ENCODE peak calls at places on chromosomes 7 and 10, in six cellular contexts. N is A549, F is GM12878, K is endothelial cell of umbilical vein, E is HepG2, P is K562. D is an unnamed sample.

GRCh38 chr7:48035301-48035966 is at the start of gene C7orf57:
- DNase-seq in P (no peak), K (peak; percentile 85), F (no peak), E (peak; percentile 54), N (peak; percentile 85), D (no peak)

GRCh38 chr10:51427758-51428157 is 271.6 kb downstream of the CSTF2T start:
- DNase-seq in K (no peak), F (no peak), N (no peak), E (no peak), P (no peak), D (no peak)

GRCh38 chr7:33040803-33041516 is 21.6 kb downstream of the NT5C3A start:
- DNase-seq in P (no peak), N (peak; percentile 68), K (peak; percentile 13), F (peak; percentile 89), E (no peak), D (peak; percentile 42)

GRCh38 chr7:120867932-120868331 is 10.0 kb upstream of the TSPAN12 start:
- DNase-seq in N (no peak), E (no peak), K (no peak), P (no peak), F (no peak), D (no peak)

GRCh38 chr10:126171555-126171954 is 216.7 kb downstream of the ADAM12 start:
- DNase-seq in F (no peak), K (no peak), E (no peak), P (no peak), N (no peak), D (no peak)

GRCh38 chr10:62072901-62073300 is 171.4 kb downstream of the ARID5B start:
- DNase-seq in N (no peak), E (no peak), K (no peak), F (no peak), P (no peak), D (no peak)

GRCh38 chr7:112018305-112019030 is 187.7 kb downstream of the DOCK4 start:
- DNase-seq in F (no peak), K (no peak), E (no peak), P (no peak), N (no peak), D (no peak)

GRCh38 chr10:94496010-94496409 is 49.6 kb upstream of the HELLS start:
- DNase-seq in E (no peak), F (peak; percentile 26), N (no peak), K (peak; percentile 10), P (no peak), D (no peak)

GRCh38 chr7:134365341-134366054 is 48.8 kb upstream of the SLC35B4 start:
- DNase-seq in E (no peak), P (peak; percentile 34), F (no peak), K (no peak), N (peak; percentile 94), D (no peak)

GRCh38 chr7:46586406-46586805 is 665.3 kb upstream of the IGFBP3 start:
- DNase-seq in N (no peak), K (no peak), F (no peak), P (no peak), E (no peak), D (no peak)

GRCh38 chr7:127332884-127333283 is 59.6 kb downstream of the ZNF800 start:
- DNase-seq in K (no peak), F (no peak), N (no peak), E (no peak), P (no peak), D (no peak)

GRCh38 chr10:27716521-27716920 is 29.1 kb downstream of the MKX start:
- DNase-seq in N (no peak), K (no peak), F (no peak), P (no peak), E (no peak), D (no peak)

GRCh38 chr10:70494966-70495365 is 16.4 kb downstream of the PALD1 start:
- DNase-seq in P (no peak), F (no peak), E (no peak), N (no peak), K (no peak), D (no peak)
- H3K4me3 ChIP-seq in P (no peak overlapping the region), F (peak overlapping the region; percentile 22), E (no peak overlapping the region), N (no peak overlapping the region), K (no peak overlapping the region), D (peak overlapping the region; percentile 9)

GRCh38 chr7:140645166-140645565 is 4.6 kb upstream of the DENND2A start:
- DNase-seq in P (peak; percentile 76), E (no peak), F (no peak), N (peak; percentile 31), K (no peak), D (peak; percentile 29)

GRCh38 chr7:140649566-140650205 is 9.1 kb upstream of the DENND2A start:
- DNase-seq in F (no peak), E (no peak), N (no peak), K (no peak), P (no peak), D (peak; percentile 56)

GRCh38 chr7:140650367-140650766 is 9.8 kb upstream of the DENND2A start:
- DNase-seq in P (no peak), E (no peak), N (no peak), K (no peak), F (no peak), D (no peak)

GRCh38 chr7:140643416-140643815 is 2.8 kb upstream of the DENND2A start:
- DNase-seq in P (no peak), N (no peak), K (no peak), E (no peak), F (no peak), D (no peak)

GRCh38 chr7:140646931-140647647 is 6.5 kb upstream of the DENND2A start:
- DNase-seq in N (peak; percentile 74), K (no peak), P (peak; percentile 76), E (peak; percentile 49), F (no peak), D (peak; percentile 65)
- TF ChIP-seq CTCF in N (peak; percentile 62), K (peak; percentile 48), P (peak; percentile 86), E (peak; percentile 64), F (peak; percentile 29), D (peak; percentile 87)

DNA sequence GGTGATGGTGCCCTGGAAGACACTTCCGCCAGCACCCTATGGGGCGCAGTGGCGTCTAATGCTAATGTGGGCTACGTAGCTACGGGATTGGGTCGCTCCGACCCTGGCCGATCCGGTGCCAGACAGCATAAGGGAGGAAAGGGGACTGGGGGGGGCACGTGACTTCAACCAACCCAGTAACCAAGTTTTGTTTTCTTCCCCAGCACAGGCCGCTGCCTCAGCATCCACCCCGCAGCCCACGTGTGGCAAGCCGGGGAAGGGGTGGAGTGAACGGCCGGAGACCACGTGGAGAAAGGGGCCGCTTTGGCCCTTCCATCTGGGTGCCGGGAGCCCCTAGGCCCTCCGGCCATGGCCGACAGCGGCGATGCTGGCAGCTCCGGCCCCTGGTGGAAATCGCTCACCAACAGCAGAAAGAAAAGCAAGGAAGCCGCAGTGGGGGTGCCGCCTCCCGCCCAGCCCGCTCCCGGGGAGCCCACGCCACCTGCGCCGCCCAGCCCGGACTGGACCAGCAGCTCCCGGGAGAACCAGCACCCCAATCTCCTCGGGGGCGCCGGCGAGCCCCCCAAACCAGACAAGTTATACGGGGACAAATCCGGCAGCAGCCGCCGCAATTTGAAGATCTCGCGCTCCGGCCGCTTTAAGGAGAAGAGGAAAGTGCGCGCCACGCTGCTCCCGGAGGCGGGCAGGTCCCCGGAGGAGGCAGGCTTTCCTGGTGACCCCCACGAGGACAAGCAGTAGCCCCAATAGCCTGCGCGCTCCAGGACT is 2.5 kb downstream of the PRR15 start:
- DNase-seq in E (no peak), F (no peak), K (no peak), P (no peak), N (no peak), D (no peak)
- TF ChIP-seq MYC in E (no peak), F (no peak), K (no peak), P (no peak), N (no peak), D (no peak)

DNA sequence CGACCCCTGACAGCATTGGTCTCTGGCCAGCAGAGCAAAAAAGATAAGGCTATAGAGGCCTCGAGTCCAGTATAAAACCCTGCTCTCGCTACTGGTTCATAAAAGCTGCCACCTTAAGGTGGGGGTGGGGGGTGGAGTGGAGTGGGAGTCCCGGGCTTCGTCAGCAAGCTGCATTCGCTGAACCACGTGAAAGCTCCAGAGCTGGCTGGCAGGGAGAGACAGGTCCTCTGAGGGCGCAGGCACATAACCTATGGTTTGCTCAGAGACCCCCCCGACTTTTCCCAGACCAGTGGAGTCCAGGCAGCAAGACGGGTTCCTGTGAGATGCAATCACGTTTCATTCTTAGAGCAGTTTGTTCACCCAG is 1.4 kb downstream of the KAZALD1 start:
- DNase-seq in N (no peak), E (no peak), F (no peak), K (no peak), P (peak; percentile 21), D (peak; percentile 69)
- H3K4me3 ChIP-seq in N (peak overlapping the region; percentile 65), E (peak overlapping the region; percentile 97), F (peak overlapping the region; percentile 95), K (no peak overlapping the region), P (peak overlapping the region; percentile 53), D (peak overlapping the region; percentile 97)

GRCh38 chr7:150405584-150406310 is 26.6 kb downstream of the ZNF775 start:
- DNase-seq in E (no peak), P (peak; percentile 87), F (no peak), K (no peak), N (no peak), D (no peak)
- TF ChIP-seq CTCF in E (no peak), P (no peak), F (no peak), K (no peak), N (no peak), D (no peak)

DNA sequence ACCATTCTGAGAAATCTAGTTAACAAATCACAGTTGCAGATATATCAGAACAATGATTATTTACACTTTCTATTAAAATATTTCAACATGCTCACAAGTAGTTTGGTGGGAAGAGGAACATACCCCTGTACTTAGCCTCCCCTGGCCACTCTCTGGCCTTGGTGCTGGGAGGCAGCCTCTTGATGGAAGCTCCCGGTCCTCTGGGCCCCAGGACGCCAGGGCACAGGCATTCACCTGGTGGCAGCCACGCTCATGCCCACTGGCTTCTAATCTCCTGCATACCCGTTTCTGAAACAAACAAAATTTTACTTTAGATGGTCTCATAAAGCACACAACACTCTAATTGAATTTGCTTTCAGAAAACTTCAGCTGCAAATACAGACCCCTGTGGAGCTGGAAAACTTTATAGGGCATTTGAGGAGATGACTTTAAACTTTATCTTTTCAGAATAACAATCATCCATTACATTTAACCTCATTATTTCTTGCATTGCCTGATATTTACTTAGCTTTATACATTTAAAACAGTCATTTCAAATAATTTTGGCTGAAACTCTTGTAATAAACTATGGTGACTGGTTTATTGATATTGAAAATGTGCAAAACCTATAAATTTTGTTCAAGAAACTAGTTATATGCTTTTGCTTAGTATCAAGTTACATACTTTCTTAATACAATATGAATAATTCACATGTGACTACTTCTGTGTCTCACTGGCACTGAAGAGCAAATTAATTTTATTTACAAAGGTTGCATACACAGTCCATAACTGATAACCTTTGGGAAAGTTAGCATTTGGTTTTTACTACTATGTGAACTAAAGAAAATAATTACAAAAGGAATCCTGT is 30.8 kb downstream of the C10orf143 start:
- DNase-seq in E (no peak), F (no peak), P (no peak), K (no peak), N (no peak), D (no peak)
- TF ChIP-seq MYC in E (no peak), F (no peak), P (no peak), K (no peak), N (no peak), D (no peak)

DNA sequence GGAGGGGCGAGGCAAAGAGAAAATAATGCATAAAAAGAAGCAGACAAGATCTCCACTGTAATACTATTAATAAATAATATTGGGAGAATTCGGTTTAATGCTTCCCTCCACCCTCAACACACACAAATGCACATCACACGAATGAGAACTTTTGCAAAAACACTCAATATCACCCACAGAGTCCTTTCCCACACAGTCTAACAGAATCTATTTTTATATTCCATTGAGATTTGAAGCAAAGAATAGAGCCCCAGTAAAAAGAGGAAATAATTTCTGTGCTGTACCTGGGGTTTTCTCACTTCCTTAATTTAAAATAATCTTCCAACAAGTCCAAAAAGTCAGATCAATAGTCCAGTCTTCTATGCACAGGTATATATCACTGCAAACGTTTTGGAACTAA is 17.0 kb downstream of the PIK3AP1 start:
- DNase-seq in F (no peak), E (no peak), N (no peak), P (no peak), K (no peak), D (peak; percentile 43)
- H3K4me3 ChIP-seq in F (no peak overlapping the region), E (no peak overlapping the region), N (no peak overlapping the region), P (no peak overlapping the region), K (no peak overlapping the region), D (peak overlapping the region; percentile 15)